ENCODE peak calls at places on chromosomes 13 and 19, in nine cellular contexts. K is breast epithelium, W is stomach, X is transverse colon, L is sigmoid colon, S is H1, T is Panc1, U is upper lobe of left lung, G is endothelial cell of umbilical vein. V is an unnamed sample.

GRCh38 chr19:1811472-1811894 is 593 bp downstream of the ATP8B3 start:
- DNase-seq in T (no peak), K (peak; percentile 80), U (peak; percentile 59), X (peak; percentile 82), L (peak; percentile 86), G (peak; percentile 30), S (no peak), W (peak; percentile 83), V (no peak)

GRCh38 chr19:12786149-12786870 is 5.0 kb upstream of the JUNB start:
- DNase-seq in W (peak; percentile 95), U (peak; percentile 93), X (peak; percentile 86), K (peak; percentile 82), T (no peak), S (no peak), L (peak; percentile 83), G (no peak), V (no peak)

GRCh38 chr19:6412111-6412999 is 12.3 kb downstream of the KHSRP start:
- DNase-seq in X (peak; percentile 71), K (no peak), T (no peak), U (peak; percentile 35), L (peak; percentile 66), W (peak; percentile 61), S (peak; percentile 57), G (no peak), V (peak; percentile 91)

GRCh38 chr13:77857810-77858209 is 60.8 kb downstream of the EDNRB start:
- DNase-seq in G (no peak), L (no peak), W (no peak), T (no peak), X (no peak), K (no peak), U (no peak), S (no peak), V (no peak)

GRCh38 chr19:38970664-38971532 is 4.6 kb downstream of the FBXO17 start:
- DNase-seq in U (no peak), L (no peak), K (no peak), S (no peak), X (no peak), W (no peak), T (no peak), G (no peak), V (no peak)

GRCh38 chr19:20171285-20171684 is 4.3 kb downstream of the ZNF486 start:
- DNase-seq in X (no peak), G (no peak), W (no peak), T (no peak), U (no peak), L (no peak), S (no peak), K (no peak), V (no peak)

GRCh38 chr13:90690458-90691063 is 656.9 kb upstream of the MIR17HG start:
- DNase-seq in S (no peak), X (no peak), K (no peak), T (no peak), G (no peak), L (no peak), U (no peak), W (no peak), V (no peak)

GRCh38 chr13:97254809-97255208 is 32.7 kb downstream of the MBNL2 start:
- DNase-seq in T (no peak), K (no peak), U (no peak), G (no peak), W (no peak), S (no peak), X (no peak), L (no peak), V (no peak)

GRCh38 chr13:78601886-78602560 is 1.3 kb downstream of the POU4F1 start:
- DNase-seq in S (no peak), W (no peak), U (no peak), T (no peak), G (no peak), L (no peak), X (no peak), K (no peak), V (no peak)

GRCh38 chr13:36369268-36370107 is 23.3 kb upstream of the SPART start:
- DNase-seq in K (no peak), U (no peak), S (no peak), T (no peak), G (no peak), X (no peak), L (no peak), W (no peak), V (no peak)

GRCh38 chr13:58587183-58587582 is 955.6 kb downstream of the PCDH17 start:
- DNase-seq in G (no peak), T (no peak), S (no peak), U (no peak), L (no peak), X (no peak), K (no peak), W (no peak), V (no peak)

GRCh38 chr19:6674868-6675305 is 4.9 kb upstream of the TNFSF14 start:
- DNase-seq in W (peak; percentile 59), U (peak; percentile 84), K (peak; percentile 36), T (no peak), S (peak; percentile 39), L (no peak), X (peak; percentile 67), G (peak; percentile 56), V (peak; percentile 88)

GRCh38 chr13:43669101-43669500 is 117.7 kb downstream of the ENOX1 start:
- DNase-seq in G (no peak), U (no peak), L (no peak), K (no peak), W (no peak), X (no peak), T (no peak), S (no peak), V (peak; percentile 15)

GRCh38 chr19:33382006-33382405 is 8.5 kb downstream of the CEBPG start:
- DNase-seq in W (no peak), S (no peak), L (peak; percentile 4), K (no peak), U (no peak), G (no peak), X (no peak), T (no peak), V (no peak)

GRCh38 chr19:13172335-13173128 is 22.3 kb downstream of the IER2 start:
- DNase-seq in L (peak; percentile 89), G (peak; percentile 83), K (peak; percentile 79), U (peak; percentile 90), X (peak; percentile 85), T (no peak), W (peak; percentile 88), S (no peak), V (no peak)

DNA sequence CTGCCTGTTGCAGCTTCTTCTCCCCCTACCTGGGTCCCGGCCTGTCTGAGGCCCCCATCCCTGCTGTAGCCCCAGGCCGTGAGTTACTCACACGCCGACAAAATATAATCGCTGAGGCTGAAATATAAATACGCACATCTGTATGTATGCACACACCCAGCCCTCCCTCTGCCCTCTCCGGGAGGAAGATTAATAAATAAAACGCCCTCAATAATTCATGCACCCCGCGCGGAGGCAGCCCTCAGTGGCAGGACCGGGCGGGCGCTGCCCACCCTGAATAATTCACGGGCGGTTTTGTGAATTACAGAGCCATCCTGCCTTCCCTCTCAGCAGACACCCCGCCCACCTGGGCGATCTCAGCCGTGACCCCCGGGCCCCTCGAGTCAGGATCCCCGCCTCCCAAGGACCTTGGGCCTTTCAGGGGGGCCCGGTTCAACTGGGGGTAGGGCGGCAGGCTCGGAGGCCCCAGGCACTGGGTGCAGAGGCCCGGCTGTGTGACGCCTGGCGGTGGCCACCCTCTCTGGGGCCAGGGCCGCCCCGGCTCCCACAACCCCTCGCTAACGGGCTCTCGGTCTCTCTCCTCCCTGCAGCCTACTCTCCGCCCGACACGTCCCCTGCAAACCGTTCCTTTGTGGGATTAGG is 24.2 kb downstream of the SMIM24 start:
- DNase-seq in G (no peak), T (no peak), S (no peak), K (no peak), L (no peak), W (no peak), U (no peak), X (no peak), V (no peak)
- TF ChIP-seq POLR2AphosphoS5 in G (no peak), T (no peak), S (no peak), K (no peak), L (no peak), W (no peak), U (no peak), X (no peak), V (no peak)

DNA sequence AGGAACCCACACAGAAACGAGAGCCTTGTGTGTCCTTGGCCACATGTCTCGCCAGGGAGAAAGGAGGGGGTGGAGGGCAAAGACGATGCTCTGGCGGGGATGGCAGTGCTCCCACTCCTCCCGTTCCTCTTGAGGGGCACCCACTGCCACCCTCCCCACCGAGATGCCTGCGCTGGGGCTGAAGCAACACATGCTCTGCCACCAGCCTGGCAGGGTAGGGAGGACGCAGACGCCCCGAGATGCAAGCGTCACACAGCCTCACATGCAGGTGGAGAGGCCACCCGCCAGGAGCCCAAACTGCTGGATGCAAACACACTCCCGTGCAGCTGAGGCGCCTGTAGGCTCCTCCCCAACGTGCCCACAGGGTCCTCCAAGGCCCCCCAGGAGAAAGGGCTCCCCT is 2.7 kb downstream of the ADGRL1 start:
- DNase-seq in K (no peak), G (no peak), L (no peak), T (no peak), U (no peak), W (no peak), X (no peak), S (no peak), V (peak; percentile 37)
- TF ChIP-seq CTCF in K (no peak), G (no peak), L (no peak), T (no peak), U (no peak), W (no peak), X (no peak), S (no peak), V (no peak)

GRCh38 chr13:113452942-113453901 is at the start of gene ADPRHL1:
- DNase-seq in W (no peak), S (no peak), L (peak; percentile 70), T (no peak), G (no peak), U (no peak), X (no peak), K (no peak), V (no peak)
- H3K27ac ChIP-seq in W (no peak within 1 kb of the TSS), S (no peak within 1 kb of the TSS), L (peak within 1 kb of the TSS; percentile 79), T (no peak within 1 kb of the TSS), G (no peak within 1 kb of the TSS), U (no peak within 1 kb of the TSS), X (peak within 1 kb of the TSS; percentile 20), K (no peak within 1 kb of the TSS), V (peak within 1 kb of the TSS; percentile 26)

GRCh38 chr13:51396352-51396751 is 56.5 kb downstream of the INTS6 start:
- DNase-seq in L (no peak), W (no peak), G (no peak), U (no peak), X (no peak), S (no peak), K (no peak), T (no peak), V (no peak)

GRCh38 chr13:51394724-51395123 is 55.2 kb downstream of the SERPINE3 start:
- DNase-seq in G (no peak), W (no peak), L (no peak), K (no peak), U (no peak), S (no peak), T (no peak), X (no peak), V (no peak)

DNA sequence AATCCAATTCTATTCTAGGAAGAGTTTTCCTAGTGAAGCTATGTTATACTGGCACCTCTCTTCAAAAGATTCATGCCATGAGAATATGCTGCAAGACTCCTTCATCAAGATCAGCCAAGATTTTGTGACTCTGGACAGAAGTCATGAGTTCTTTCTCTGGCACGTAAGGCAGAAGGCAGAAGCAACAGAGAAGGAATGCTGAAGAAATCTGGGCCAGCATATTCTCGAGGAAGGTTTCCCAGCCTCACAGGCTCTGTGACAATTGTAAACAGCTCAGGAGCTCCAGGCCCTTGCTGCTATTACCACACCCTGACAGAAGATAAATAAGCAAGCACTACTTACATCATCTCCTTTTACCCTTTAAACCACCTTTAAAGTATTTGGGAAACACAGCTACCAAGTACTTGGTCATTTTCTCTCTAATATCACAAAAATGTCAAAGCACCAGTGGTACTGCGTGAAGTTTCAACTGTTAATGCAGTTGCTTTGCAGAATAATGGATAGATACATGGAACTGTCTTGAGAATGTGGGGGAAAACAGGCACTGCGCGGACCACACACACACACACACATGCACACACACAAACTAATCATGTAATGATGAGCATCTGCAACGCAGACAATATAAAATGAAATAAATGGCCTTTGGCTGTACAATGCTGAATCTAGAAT is 55.4 kb downstream of the INTS6 start:
- DNase-seq in W (no peak), S (no peak), X (peak; percentile 10), K (peak; percentile 54), T (no peak), G (no peak), L (peak; percentile 84), U (peak; percentile 24), V (peak; percentile 52)
- TF ChIP-seq POLR2AphosphoS5 in W (no peak), S (no peak), X (peak; percentile 6), K (peak; percentile 72), T (no peak), G (no peak), L (peak; percentile 42), U (no peak), V (no peak)

V was measured in GM23338.